ENCODE peak calls at places on chromosomes 5 and 9, in six cellular contexts. R is A549, D is endothelial cell of umbilical vein, G is HepG2, X is K562, Y is GM12878. F is an unnamed sample.

GRCh38 chr9:98295824-98296223 is 40.4 kb upstream of the TBC1D2 start:
- DNase-seq in D (no peak), Y (no peak), X (no peak), G (no peak), R (no peak), F (no peak)

GRCh38 chr5:158992104-158992740 is 107.5 kb downstream of the EBF1 start:
- DNase-seq in X (no peak), R (no peak), D (peak; percentile 13), Y (no peak), G (no peak), F (no peak)

GRCh38 chr9:113609562-113610318 is 146.2 kb downstream of the RGS3 start:
- DNase-seq in D (peak; percentile 96), X (no peak), Y (no peak), R (no peak), G (peak; percentile 97), F (no peak)

GRCh38 chr9:16705121-16705604 is 165.3 kb downstream of the BNC2 start:
- DNase-seq in X (peak; percentile 8), D (peak; percentile 99), Y (no peak), R (peak; percentile 91), G (no peak), F (no peak)

GRCh38 chr9:137445930-137446431 is 4.8 kb upstream of the ENTPD8 start:
- DNase-seq in G (no peak), D (no peak), Y (no peak), X (no peak), R (no peak), F (no peak)

GRCh38 chr9:104961238-104961637 is 33.3 kb upstream of the ABCA1 start:
- DNase-seq in D (peak; percentile 49), Y (peak; percentile 2), X (peak; percentile 27), G (peak; percentile 72), R (peak; percentile 18), F (peak; percentile 91)

GRCh38 chr5:27403248-27403882 is 365.0 kb upstream of the CDH9 start:
- DNase-seq in Y (no peak), R (peak; percentile 7), G (no peak), X (no peak), D (no peak), F (no peak)

GRCh38 chr5:59745422-59745863 is 148.1 kb downstream of the PDE4D start:
- DNase-seq in R (peak; percentile 38), X (no peak), G (no peak), D (no peak), Y (no peak), F (no peak)

GRCh38 chr5:124263680-124264491 is 482.6 kb downstream of the ZNF608 start:
- DNase-seq in G (no peak), X (no peak), D (peak; percentile 34), R (no peak), Y (no peak), F (no peak)

GRCh38 chr9:134226221-134226930 is 62.0 kb upstream of the RNU6ATAC start:
- DNase-seq in X (no peak), R (peak; percentile 25), Y (no peak), G (peak; percentile 83), D (no peak), F (peak; percentile 68)

GRCh38 chr9:29976981-29977380 is 2403.7 kb upstream of the C9orf72 start:
- DNase-seq in D (no peak), R (no peak), Y (no peak), G (no peak), X (no peak), F (no peak)

GRCh38 chr5:42423285-42424152 is at the start of gene GHR:
- DNase-seq in R (peak; percentile 69), G (peak; percentile 72), Y (no peak), X (peak; percentile 36), D (peak; percentile 89), F (peak; percentile 33)

GRCh38 chr5:2565147-2565546 is 186.3 kb downstream of the IRX2 start:
- DNase-seq in Y (no peak), G (no peak), R (no peak), X (no peak), D (no peak), F (no peak)

GRCh38 chr9:116901260-116901659 is 214.2 kb downstream of the TRIM32 start:
- DNase-seq in X (no peak), G (no peak), R (no peak), D (no peak), Y (no peak), F (no peak)

GRCh38 chr5:67339219-67339767 is 142.7 kb upstream of the CD180 start:
- DNase-seq in R (no peak), Y (no peak), G (no peak), X (no peak), D (no peak), F (no peak)

GRCh38 chr5:55021465-55021864 is 2.6 kb upstream of the GZMK start:
- DNase-seq in G (no peak), X (no peak), Y (no peak), D (no peak), R (no peak), F (no peak)

GRCh38 chr5:134994560-134995156 is 27.0 kb downstream of the CATSPER3 start:
- DNase-seq in G (no peak), R (no peak), X (no peak), Y (no peak), D (no peak), F (peak; percentile 50)

GRCh38 chr9:93813687-93814560 is 141.2 kb downstream of the BARX1 start:
- DNase-seq in Y (no peak), G (no peak), D (no peak), X (no peak), R (no peak), F (no peak)

GRCh38 chr9:6646028-6646636 is 603 bp upstream of the GLDC start:
- DNase-seq in R (no peak), G (peak; percentile 18), D (no peak), Y (no peak), X (no peak), F (no peak)

GRCh38 chr5:8864053-8864452 is 681.8 kb downstream of the SEMA5A start:
- DNase-seq in Y (no peak), R (no peak), G (no peak), D (peak; percentile 13), X (no peak), F (peak; percentile 56)

GRCh38 chr9:80596576-80596975 is 1024.8 kb downstream of the TLE4 start:
- DNase-seq in D (no peak), R (no peak), X (no peak), Y (no peak), G (no peak), F (no peak)

GRCh38 chr5:174550026-174550425 is 174.4 kb upstream of the MSX2 start:
- DNase-seq in X (no peak), G (no peak), Y (no peak), D (no peak), R (no peak), F (no peak)

GRCh38 chr9:97768731-97769130 is 71.6 kb upstream of the XPA start:
- DNase-seq in X (no peak), R (no peak), G (no peak), D (no peak), Y (no peak), F (no peak)

DNA sequence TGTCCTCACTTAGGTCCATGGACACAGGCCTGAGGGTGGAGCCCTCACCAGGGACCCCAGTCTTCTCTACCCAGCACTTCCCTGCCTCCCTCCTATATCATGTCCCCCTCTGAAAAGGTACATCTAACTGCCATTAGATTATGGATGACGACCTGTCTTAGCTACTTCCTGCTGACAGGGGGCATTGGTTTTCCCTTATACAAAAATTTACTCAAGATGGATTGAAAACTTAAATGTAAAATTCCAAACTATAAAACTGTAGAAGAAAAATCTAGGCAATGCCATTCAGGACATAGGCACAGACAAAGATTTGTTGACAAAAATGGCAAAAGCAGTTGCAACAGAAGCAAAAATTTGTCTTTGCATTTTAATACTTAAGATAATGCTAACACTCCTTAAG is 623.2 kb upstream of the FAM174A start:
- DNase-seq in G (no peak), Y (no peak), X (no peak), R (no peak), D (no peak), F (no peak)
- TF ChIP-seq CTCF in G (no peak), Y (no peak), X (no peak), R (no peak), D (no peak), F (no peak)

GRCh38 chr5:6713274-6714181 is at the start of gene TENT4A:
- DNase-seq in R (peak; percentile 92), Y (no peak), G (no peak), D (no peak), X (peak; percentile 98), F (peak; percentile 33)
- TF ChIP-seq POLR2A in R (peak; percentile 20), Y (peak; percentile 12), G (no peak), D (no peak), X (no peak), F (no peak)

DNA sequence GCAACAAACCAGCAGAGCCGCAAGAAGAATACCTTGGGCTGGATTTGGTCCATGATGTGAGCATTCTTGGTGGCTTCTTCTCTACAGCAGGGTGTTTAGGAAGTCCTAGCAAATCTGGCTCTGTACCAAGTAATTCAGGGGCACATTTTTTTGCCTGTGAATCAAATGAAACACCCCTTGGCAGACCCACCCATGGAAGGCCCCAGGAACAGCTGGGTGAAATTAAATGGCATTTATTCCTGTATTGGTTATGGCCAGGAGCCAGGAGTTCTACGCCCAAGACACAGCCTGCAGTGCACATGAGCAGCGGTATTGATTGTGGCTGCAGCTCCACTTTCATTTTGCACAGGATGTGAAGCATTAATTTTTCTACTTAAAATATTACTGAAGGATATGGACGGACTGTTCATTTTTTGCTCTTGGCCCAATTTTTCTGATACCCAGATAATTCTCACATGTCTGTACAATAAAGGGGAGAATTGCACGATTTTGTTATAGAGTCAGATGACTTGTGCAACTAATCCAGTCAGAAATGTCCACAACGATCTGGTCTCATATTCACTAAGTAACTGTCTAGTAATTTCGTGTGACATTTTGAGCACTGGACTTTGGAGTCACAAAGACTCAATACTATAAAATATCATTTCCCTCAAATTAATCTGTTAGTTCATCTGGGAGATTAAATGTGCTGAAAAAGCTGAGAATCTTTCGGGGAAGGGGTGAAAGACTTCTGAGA is 120.7 kb upstream of the APC start:
- DNase-seq in D (no peak), X (no peak), Y (no peak), G (no peak), R (no peak), F (no peak)
- TF ChIP-seq MYC in D (no peak), X (no peak), Y (no peak), G (no peak), R (no peak), F (no peak)

GRCh38 chr5:160116991-160117390 is 2.3 kb downstream of the PWWP2A start:
- DNase-seq in G (no peak), D (no peak), R (no peak), X (no peak), Y (no peak), F (no peak)

GRCh38 chr5:160119142-160119904 is at the start of gene PWWP2A:
- DNase-seq in X (peak; percentile 95), G (peak; percentile 100), Y (peak; percentile 100), D (peak; percentile 100), R (peak; percentile 99), F (peak; percentile 100)

GRCh38 chr5:160118349-160119141 is 705 bp downstream of the PWWP2A start:
- DNase-seq in X (peak; percentile 69), R (peak; percentile 44), Y (no peak), D (no peak), G (no peak), F (peak; percentile 64)

GRCh38 chr5:160119905-160120266 is 636 bp upstream of the PWWP2A start:
- DNase-seq in D (no peak), R (no peak), G (no peak), X (no peak), Y (no peak), F (no peak)
- TF ChIP-seq CTCF in D (peak; percentile 11), R (no peak), G (no peak), X (no peak), Y (no peak), F (no peak)

F was measured in NB4.